ENCODE peak calls at places on chromosomes 11 and 22, in four cellular contexts. J, T, I and Q are unnamed samples.

GRCh38 chr11:30196400-30197206 is 34.2 kb upstream of the FSHB start:
- DNase-seq in J (peak; percentile 80), T (no peak), I (no peak), Q (peak; percentile 37)

GRCh38 chr22:18022851-18023250 is 1.5 kb downstream of the MICAL3 start:
- DNase-seq in J (no peak), I (no peak), T (no peak), Q (peak; percentile 34)

GRCh38 chr11:122069946-122070345 is 46.1 kb downstream of the BLID start:
- DNase-seq in I (peak; percentile 71), T (no peak), J (peak; percentile 28), Q (peak; percentile 87)

GRCh38 chr22:27133951-27134664 is 476.7 kb downstream of the MIAT start:
- DNase-seq in T (peak; percentile 37), J (peak; percentile 44), I (peak; percentile 68), Q (peak; percentile 77)

GRCh38 chr22:26592368-26593015 is 2.6 kb upstream of the TPST2 start:
- DNase-seq in I (no peak), J (peak; percentile 26), T (no peak), Q (no peak)

GRCh38 chr11:65110354-65110861 is 1.3 kb upstream of the TM7SF2 start:
- DNase-seq in T (peak; percentile 81), I (peak; percentile 94), J (peak; percentile 93), Q (peak; percentile 86)

GRCh38 chr22:45916515-45916914 is 60.4 kb downstream of the WNT7B start:
- DNase-seq in T (no peak), J (no peak), I (no peak), Q (no peak)

GRCh38 chr11:36363361-36364272 is 67.5 kb downstream of the PRR5L start:
- DNase-seq in I (no peak), T (no peak), J (no peak), Q (no peak)

GRCh38 chr11:1360835-1361357 is 28.8 kb upstream of the BRSK2 start:
- DNase-seq in T (no peak), J (no peak), I (no peak), Q (no peak)

GRCh38 chr11:5380740-5381342 is 2.8 kb upstream of the OR51M1 start:
- DNase-seq in I (no peak), T (no peak), J (peak; percentile 54), Q (peak; percentile 67)

GRCh38 chr22:40463017-40463631 is 92.7 kb downstream of the SGSM3 start:
- DNase-seq in I (no peak), T (no peak), J (no peak), Q (no peak)
- H3K4me1 ChIP-seq in I (peaks cover 4% of the 10 kb centered on the region), T (peaks cover 16% of the 10 kb centered on the region), J (no peaks in the 10 kb centered on the region), Q (no peaks in the 10 kb centered on the region)

DNA sequence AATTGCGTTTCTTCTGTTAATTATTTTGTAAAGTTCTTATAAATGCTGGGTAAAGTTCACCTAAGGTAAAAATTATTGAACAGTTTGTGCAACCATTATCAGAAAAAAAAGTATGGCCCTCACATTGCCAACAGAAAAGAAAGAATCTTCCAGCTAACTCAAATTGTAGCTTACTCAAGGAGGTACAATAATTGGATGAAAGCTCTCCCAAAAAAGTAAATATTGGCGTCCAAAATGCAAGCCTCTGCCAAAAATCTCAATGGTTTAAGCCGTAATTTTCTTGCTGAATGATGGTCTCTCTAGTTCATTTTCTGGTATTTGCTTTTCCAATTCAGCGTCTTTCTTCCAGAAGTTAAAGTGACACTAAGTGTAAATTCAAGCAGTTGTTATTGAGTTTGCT is 727.3 kb downstream of the LRRC4C start:
- DNase-seq in J (no peak), T (no peak), I (no peak), Q (no peak)
- H3K4me3 ChIP-seq in J (no peak overlapping the region), T (no peak overlapping the region), I (no peak overlapping the region), Q (no peak overlapping the region)

GRCh38 chr11:12687216-12687623 is 13.0 kb downstream of the TEAD1 start:
- DNase-seq in I (no peak), J (no peak), T (no peak), Q (no peak)
- H3K4me1 ChIP-seq in I (peaks cover 40% of the 10 kb centered on the region), J (peaks cover 60% of the 10 kb centered on the region), T (peaks cover 94% of the 10 kb centered on the region), Q (peaks cover under 1% of the 10 kb centered on the region)

DNA sequence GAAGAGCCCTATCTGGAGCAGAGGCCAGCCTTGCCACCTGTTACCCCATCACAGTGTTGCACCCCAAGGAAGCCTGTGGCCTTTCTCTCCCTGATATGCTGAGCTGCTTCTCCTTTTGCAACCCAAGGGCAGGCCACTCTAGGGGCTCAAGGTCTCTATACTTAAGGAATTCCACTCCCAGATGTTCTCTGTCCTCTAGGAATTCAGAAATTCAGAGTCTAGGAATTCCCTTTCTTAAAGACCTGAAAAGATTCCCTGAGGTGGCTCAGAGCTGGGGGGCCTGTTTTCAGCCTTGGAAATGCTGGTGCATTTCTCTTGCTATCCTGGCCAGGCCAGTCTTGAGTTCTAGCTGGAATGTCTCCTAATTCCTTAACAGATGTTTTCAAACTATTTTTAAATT is 68.0 kb upstream of the OLFML1 start:
- DNase-seq in J (no peak), I (no peak), T (no peak), Q (no peak)
- H3K4me3 ChIP-seq in J (no peak overlapping the region), I (no peak overlapping the region), T (no peak overlapping the region), Q (no peak overlapping the region)

DNA sequence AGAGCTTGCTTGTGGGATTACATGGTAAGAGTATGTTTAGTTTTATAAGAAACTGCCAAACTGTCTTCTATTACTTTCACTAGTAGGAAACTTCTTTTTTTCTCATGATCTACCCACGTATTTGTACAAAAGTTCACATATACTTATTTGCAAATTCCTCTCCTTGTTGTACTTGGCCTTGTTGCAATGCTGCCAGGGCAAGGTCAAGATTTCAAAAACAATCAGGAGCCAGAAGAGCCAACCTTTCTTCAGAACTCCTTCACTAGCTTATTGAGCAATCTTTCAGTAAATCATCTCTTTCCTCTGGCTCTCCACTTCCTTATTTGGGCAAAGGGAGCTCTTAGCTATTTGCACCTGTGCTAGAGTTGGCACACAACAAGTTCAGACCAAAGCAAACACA is 9.7 kb downstream of the SRSF8 start:
- DNase-seq in T (no peak), I (no peak), J (peak; percentile 67), Q (peak; percentile 72)
- H3K4me1 ChIP-seq in T (peaks cover 19% of the 10 kb centered on the region), I (peaks cover 32% of the 10 kb centered on the region), J (peaks cover 21% of the 10 kb centered on the region), Q (peaks cover 49% of the 10 kb centered on the region)